ENCODE peak calls at places on chromosomes 12 and 14, in six cellular contexts. F is kidney, L is uterus, G is gastrocnemius medialis, J is cardiac muscle cell, A is left ventricle myocardium inferior. D is an unnamed sample. For H3K36me3, the result is how much of the 10 kb centered on the place peaks cover.

GRCh38 chr12:112978163-112979081 is at the start of gene OAS2:
- DNase-seq in J (peak), L (peak), G (peak), F (peak), A (peak), D (peak)

GRCh38 chr12:56358836-56359532 is 923 bp downstream of the STAT2 start:
- DNase-seq in J (peak), F (no peak), G (no peak), A (no peak), L (no peak), D (no peak)

GRCh38 chr12:51090705-51091229 is 7.4 kb upstream of the CSRNP2 start:
- DNase-seq in J (no peak), G (no peak), A (no peak), F (no peak), L (no peak), D (no peak)

GRCh38 chr12:101891462-101891971 is 14.1 kb downstream of the DRAM1 start:
- DNase-seq in G (peak), F (no peak), L (no peak), J (peak), A (no peak), D (no peak)

GRCh38 chr14:93430889-93431670 is at the start of gene UNC79:
- DNase-seq in J (peak), F (no peak), G (no peak), A (no peak), L (no peak), D (no peak)

GRCh38 chr12:59077153-59077930 is 157.0 kb upstream of the LRIG3 start:
- DNase-seq in F (no peak), J (peak), L (no peak), A (no peak), G (no peak), D (no peak)

GRCh38 chr14:76537912-76538647 is 162.1 kb downstream of the ESRRB start:
- DNase-seq in F (no peak), L (no peak), A (no peak), G (no peak), J (no peak), D (no peak)

GRCh38 chr14:31947076-31947475 is 130.0 kb upstream of the ARHGAP5 start:
- DNase-seq in F (no peak), A (no peak), G (no peak), L (no peak), J (no peak), D (no peak)

GRCh38 chr12:69514845-69515244 is 44.7 kb downstream of the FRS2 start:
- DNase-seq in L (no peak), G (no peak), A (no peak), J (no peak), F (no peak), D (no peak)

GRCh38 chr12:69516950-69517349 is 46.8 kb downstream of the FRS2 start:
- DNase-seq in L (no peak), A (no peak), J (no peak), G (no peak), F (no peak), D (no peak)

GRCh38 chr12:69513297-69513696 is 43.1 kb downstream of the FRS2 start:
- DNase-seq in A (no peak), L (no peak), F (no peak), J (no peak), G (no peak), D (no peak)

GRCh38 chr12:69514111-69514510 is 43.9 kb downstream of the FRS2 start:
- DNase-seq in G (no peak), L (no peak), A (no peak), F (no peak), J (no peak), D (no peak)

GRCh38 chr12:69515394-69515793 is 45.2 kb downstream of the FRS2 start:
- DNase-seq in F (no peak), J (no peak), L (no peak), A (no peak), G (no peak), D (no peak)
- TF ChIP-seq CTCF in F (no peak), J (no peak), L (no peak), A (no peak), G (no peak), D (no peak)

GRCh38 chr12:12433203-12433731 is 76.4 kb downstream of the BORCS5 start:
- DNase-seq in G (no peak), L (no peak), A (no peak), F (no peak), J (no peak), D (no peak)
- H3K27ac ChIP-seq in G (no peak), L (peak), A (no peak), F (no peak), J (no peak), D (no peak)

GRCh38 chr12:124678421-124678893 is 111.0 kb upstream of the NCOR2 start:
- DNase-seq in F (peak), G (no peak), L (no peak), A (no peak), J (no peak), D (no peak)
- H3K36me3 ChIP-seq in F (under half), G (under half), L (under half), A (under half), J (under half), D (under half)

GRCh38 chr12:14892726-14893442 is 7.2 kb upstream of the MGP start:
- DNase-seq in L (peak), A (no peak), F (no peak), J (peak), G (peak), D (no peak)
- TF ChIP-seq CTCF in L (peak), A (peak), F (peak), J (peak), G (no peak), D (peak)

DNA sequence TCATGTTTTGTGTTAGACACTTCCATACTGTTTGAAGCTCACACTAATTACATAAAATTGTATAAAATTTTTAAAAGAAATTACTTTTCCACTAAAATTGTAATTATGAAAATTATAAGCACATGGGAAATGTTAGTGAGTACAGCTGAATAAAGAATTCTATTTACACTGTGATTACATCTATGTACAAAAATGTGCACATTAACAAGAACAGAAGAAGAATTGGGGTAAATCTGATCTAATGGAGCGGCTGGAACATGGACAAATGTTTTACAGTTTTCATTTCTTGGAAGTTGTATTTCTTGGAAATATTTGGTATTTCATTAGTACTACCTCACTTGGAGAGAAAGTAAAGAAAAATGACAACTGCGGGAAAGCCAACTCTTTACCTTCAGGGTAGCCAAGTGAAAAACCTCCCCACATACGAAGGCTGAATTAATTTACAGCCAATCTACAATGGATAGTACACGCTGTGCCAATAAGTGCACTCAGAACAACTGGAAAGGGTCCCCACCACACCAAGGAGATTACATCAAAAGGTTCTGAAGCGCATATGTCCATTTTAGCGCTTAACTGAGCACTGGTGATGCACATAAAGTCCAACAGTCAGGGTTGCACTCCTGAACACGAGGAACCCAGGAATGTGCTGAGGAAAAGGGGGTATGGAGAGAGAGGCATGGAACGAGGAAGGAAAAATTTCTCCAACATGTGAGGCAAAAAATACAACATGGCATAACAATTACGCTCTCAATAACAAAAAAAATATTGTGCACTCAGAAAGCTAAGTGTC is 17.5 kb downstream of the MED13L start:
- DNase-seq in L (no peak), G (no peak), A (no peak), J (no peak), F (no peak), D (no peak)
- H3K27ac ChIP-seq in L (no peak), G (no peak), A (no peak), J (no peak), F (no peak), D (no peak)

GRCh38 chr14:21077672-21078071 is 7.6 kb downstream of the ARHGEF40 start:
- DNase-seq in J (no peak), G (no peak), L (no peak), A (no peak), F (no peak), D (no peak)

GRCh38 chr14:21081521-21082184 is 11.5 kb downstream of the ARHGEF40 start:
- DNase-seq in J (no peak), G (no peak), A (no peak), L (no peak), F (no peak), D (no peak)

GRCh38 chr14:21078726-21079125 is 8.6 kb downstream of the ARHGEF40 start:
- DNase-seq in G (no peak), L (no peak), F (no peak), A (no peak), J (no peak), D (no peak)

GRCh38 chr14:21075719-21076437 is 5.8 kb downstream of the ARHGEF40 start:
- DNase-seq in F (no peak), A (no peak), L (no peak), G (no peak), J (no peak), D (no peak)

GRCh38 chr14:21078287-21078686 is 8.2 kb downstream of the ARHGEF40 start:
- DNase-seq in A (no peak), L (no peak), G (no peak), J (no peak), F (no peak), D (no peak)
- H3K36me3 ChIP-seq in A (half or more), L (under half), G (half or more), J (under half), F (half or more), D (half or more)

GRCh38 chr12:132665149-132665491 is 22.0 kb downstream of the POLE start:
- DNase-seq in A (no peak), G (no peak), J (no peak), F (no peak), L (no peak), D (no peak)

GRCh38 chr12:132665794-132666193 is 21.3 kb downstream of the POLE start:
- DNase-seq in G (no peak), F (no peak), J (no peak), L (no peak), A (no peak), D (peak)

GRCh38 chr12:132662901-132663755 is 24.0 kb downstream of the POLE start:
- DNase-seq in G (no peak), J (no peak), L (no peak), F (no peak), A (no peak), D (peak)

GRCh38 chr12:132661972-132662371 is 25.2 kb downstream of the POLE start:
- DNase-seq in G (no peak), A (no peak), L (no peak), J (no peak), F (no peak), D (peak)

GRCh38 chr12:132664206-132665148 is 22.7 kb downstream of the POLE start:
- DNase-seq in J (no peak), F (no peak), L (no peak), A (no peak), G (no peak), D (no peak)
- TF ChIP-seq CTCF in J (no peak), F (no peak), L (no peak), A (no peak), G (no peak), D (no peak)

GRCh38 chr14:50533806-50534205 is 1.4 kb upstream of the MAP4K5 start:
- DNase-seq in F (no peak), G (no peak), L (no peak), A (no peak), J (no peak), D (no peak)
- H3K27ac ChIP-seq in F (no peak), G (no peak), L (no peak), A (peak), J (no peak), D (no peak)

GRCh38 chr14:91354979-91355685 is 62.5 kb downstream of the CCDC88C start:
- DNase-seq in L (no peak), G (no peak), A (no peak), J (no peak), F (peak), D (no peak)
- H3K36me3 ChIP-seq in L (under half), G (under half), A (under half), J (under half), F (under half), D (under half)

D was measured in right lobe of liver.